ENCODE peak calls at places on chromosome 15, in nine cellular contexts. One of them, this sample, is unnamed.

GRCh38 chr15:36109943-36110658 is 469.3 kb upstream of the CDIN1 start:
- DNase-seq in brain microvascular endothelial cell: peak
- DNase-seq in nucleus accumbens: no peak
- DNase-seq in fibroblast of lung: peak
- DNase-seq in HT1080: no peak
- DNase-seq in activated CD4-positive, alpha-beta memory T cell treated with anti-CD3 and anti-CD28 coated beads, Interleukin-2, amount 10 ng/mL, durations not matched to agents 7 days and 5 days: no peak
- DNase-seq in dermis blood vessel endothelial cell: no peak
- DNase-seq in activated CD4-positive, alpha-beta T cell treated with anti-CD3 and anti-CD28 coated beads, Interleukin-2, amount 50 U/mL, for 24 hours: no peak
- DNase-seq in NAMALWA: no peak
- DNase-seq in this sample: no peak

GRCh38 chr15:66865622-66866611 is 163.9 kb downstream of the SMAD6 start:
- DNase-seq in brain microvascular endothelial cell: no peak
- DNase-seq in nucleus accumbens: no peak
- DNase-seq in fibroblast of lung: no peak
- DNase-seq in HT1080: no peak
- DNase-seq in activated CD4-positive, alpha-beta memory T cell treated with anti-CD3 and anti-CD28 coated beads, Interleukin-2, amount 10 ng/mL, durations not matched to agents 7 days and 5 days: peak
- DNase-seq in dermis blood vessel endothelial cell: no peak
- DNase-seq in activated CD4-positive, alpha-beta T cell treated with anti-CD3 and anti-CD28 coated beads, Interleukin-2, amount 50 U/mL, for 24 hours: no peak
- DNase-seq in NAMALWA: peak
- DNase-seq in this sample: no peak

GRCh38 chr15:101426761-101427333 is 62.7 kb downstream of the PCSK6 start:
- DNase-seq in brain microvascular endothelial cell: no peak
- DNase-seq in nucleus accumbens: no peak
- DNase-seq in fibroblast of lung: no peak
- DNase-seq in HT1080: no peak
- DNase-seq in activated CD4-positive, alpha-beta memory T cell treated with anti-CD3 and anti-CD28 coated beads, Interleukin-2, amount 10 ng/mL, durations not matched to agents 7 days and 5 days: no peak
- DNase-seq in dermis blood vessel endothelial cell: no peak
- DNase-seq in activated CD4-positive, alpha-beta T cell treated with anti-CD3 and anti-CD28 coated beads, Interleukin-2, amount 50 U/mL, for 24 hours: no peak
- DNase-seq in NAMALWA: no peak
- DNase-seq in this sample: no peak

GRCh38 chr15:51325167-51325566 is 13.2 kb downstream of the CYP19A1 start:
- DNase-seq in brain microvascular endothelial cell: no peak
- DNase-seq in nucleus accumbens: no peak
- DNase-seq in fibroblast of lung: no peak
- DNase-seq in HT1080: no peak
- DNase-seq in activated CD4-positive, alpha-beta memory T cell treated with anti-CD3 and anti-CD28 coated beads, Interleukin-2, amount 10 ng/mL, durations not matched to agents 7 days and 5 days: no peak
- DNase-seq in dermis blood vessel endothelial cell: no peak
- DNase-seq in activated CD4-positive, alpha-beta T cell treated with anti-CD3 and anti-CD28 coated beads, Interleukin-2, amount 50 U/mL, for 24 hours: no peak
- DNase-seq in NAMALWA: no peak
- DNase-seq in this sample: no peak

GRCh38 chr15:39704684-39705083 is 78.0 kb downstream of the FSIP1 start:
- DNase-seq in brain microvascular endothelial cell: peak
- DNase-seq in nucleus accumbens: no peak
- DNase-seq in fibroblast of lung: peak
- DNase-seq in HT1080: peak
- DNase-seq in activated CD4-positive, alpha-beta memory T cell treated with anti-CD3 and anti-CD28 coated beads, Interleukin-2, amount 10 ng/mL, durations not matched to agents 7 days and 5 days: no peak
- DNase-seq in dermis blood vessel endothelial cell: no peak
- DNase-seq in activated CD4-positive, alpha-beta T cell treated with anti-CD3 and anti-CD28 coated beads, Interleukin-2, amount 50 U/mL, for 24 hours: no peak
- DNase-seq in NAMALWA: no peak
- DNase-seq in this sample: no peak

GRCh38 chr15:85374831-85375230 is 5.6 kb upstream of the AKAP13 start:
- DNase-seq in brain microvascular endothelial cell: no peak
- DNase-seq in nucleus accumbens: no peak
- DNase-seq in fibroblast of lung: no peak
- DNase-seq in HT1080: no peak
- DNase-seq in activated CD4-positive, alpha-beta memory T cell treated with anti-CD3 and anti-CD28 coated beads, Interleukin-2, amount 10 ng/mL, durations not matched to agents 7 days and 5 days: no peak
- DNase-seq in dermis blood vessel endothelial cell: no peak
- DNase-seq in activated CD4-positive, alpha-beta T cell treated with anti-CD3 and anti-CD28 coated beads, Interleukin-2, amount 50 U/mL, for 24 hours: no peak
- DNase-seq in NAMALWA: no peak
- DNase-seq in this sample: no peak

GRCh38 chr15:61062268-61062667 is 166.8 kb downstream of the RORA start:
- DNase-seq in brain microvascular endothelial cell: no peak
- DNase-seq in nucleus accumbens: no peak
- DNase-seq in fibroblast of lung: no peak
- DNase-seq in HT1080: no peak
- DNase-seq in activated CD4-positive, alpha-beta memory T cell treated with anti-CD3 and anti-CD28 coated beads, Interleukin-2, amount 10 ng/mL, durations not matched to agents 7 days and 5 days: no peak
- DNase-seq in dermis blood vessel endothelial cell: no peak
- DNase-seq in activated CD4-positive, alpha-beta T cell treated with anti-CD3 and anti-CD28 coated beads, Interleukin-2, amount 50 U/mL, for 24 hours: no peak
- DNase-seq in NAMALWA: no peak
- DNase-seq in this sample: no peak

GRCh38 chr15:57321973-57322601 is 54.2 kb upstream of the CGNL1 start:
- DNase-seq in brain microvascular endothelial cell: no peak
- DNase-seq in nucleus accumbens: no peak
- DNase-seq in fibroblast of lung: no peak
- DNase-seq in HT1080: no peak
- DNase-seq in activated CD4-positive, alpha-beta memory T cell treated with anti-CD3 and anti-CD28 coated beads, Interleukin-2, amount 10 ng/mL, durations not matched to agents 7 days and 5 days: no peak
- DNase-seq in dermis blood vessel endothelial cell: peak
- DNase-seq in activated CD4-positive, alpha-beta T cell treated with anti-CD3 and anti-CD28 coated beads, Interleukin-2, amount 50 U/mL, for 24 hours: no peak
- DNase-seq in NAMALWA: no peak
- DNase-seq in this sample: no peak

GRCh38 chr15:74827632-74828031 is 1.2 kb downstream of the CPLX3 start:
- DNase-seq in brain microvascular endothelial cell: no peak
- DNase-seq in nucleus accumbens: no peak
- DNase-seq in fibroblast of lung: no peak
- DNase-seq in HT1080: no peak
- DNase-seq in activated CD4-positive, alpha-beta memory T cell treated with anti-CD3 and anti-CD28 coated beads, Interleukin-2, amount 10 ng/mL, durations not matched to agents 7 days and 5 days: no peak
- DNase-seq in dermis blood vessel endothelial cell: no peak
- DNase-seq in activated CD4-positive, alpha-beta T cell treated with anti-CD3 and anti-CD28 coated beads, Interleukin-2, amount 50 U/mL, for 24 hours: no peak
- DNase-seq in NAMALWA: no peak
- DNase-seq in this sample: no peak

GRCh38 chr15:90071220-90071807 is 31.0 kb downstream of the IDH2 start:
- DNase-seq in brain microvascular endothelial cell: peak
- DNase-seq in nucleus accumbens: peak
- DNase-seq in fibroblast of lung: peak
- DNase-seq in HT1080: peak
- DNase-seq in activated CD4-positive, alpha-beta memory T cell treated with anti-CD3 and anti-CD28 coated beads, Interleukin-2, amount 10 ng/mL, durations not matched to agents 7 days and 5 days: peak
- DNase-seq in dermis blood vessel endothelial cell: peak
- DNase-seq in activated CD4-positive, alpha-beta T cell treated with anti-CD3 and anti-CD28 coated beads, Interleukin-2, amount 50 U/mL, for 24 hours: peak
- DNase-seq in NAMALWA: peak
- DNase-seq in this sample: peak

This sample was measured in neural crest cell.